ENCODE peak calls at places on chromosomes 7 and 10, in six cellular contexts. One of them, this sample, is unnamed.

GRCh38 chr10:6491841-6492609 is 88.1 kb downstream of the PRKCQ start:
- DNase-seq in H9: no peak
- DNase-seq in neuronal stem cell: no peak
- DNase-seq in H1: no peak
- DNase-seq in mesenchymal stem cell: no peak
- DNase-seq in IMR-90: no peak
- DNase-seq in this sample: peak

GRCh38 chr7:17939670-17940301 is 508 bp downstream of the SNX13 start:
- DNase-seq in H9: peak
- DNase-seq in neuronal stem cell: peak
- DNase-seq in H1: no peak
- DNase-seq in mesenchymal stem cell: peak
- DNase-seq in IMR-90: peak
- DNase-seq in this sample: peak

GRCh38 chr7:22671177-22671879 is 55.7 kb upstream of the IL6 start:
- DNase-seq in H9: no peak
- DNase-seq in neuronal stem cell: no peak
- DNase-seq in H1: no peak
- DNase-seq in mesenchymal stem cell: peak
- DNase-seq in IMR-90: peak
- DNase-seq in this sample: no peak

GRCh38 chr10:43261578-43261965 is 5.3 kb downstream of the RASGEF1A start:
- DNase-seq in H9: no peak
- DNase-seq in neuronal stem cell: no peak
- DNase-seq in H1: no peak
- DNase-seq in mesenchymal stem cell: no peak
- DNase-seq in IMR-90: no peak
- DNase-seq in this sample: no peak

GRCh38 chr7:51029586-51030230 is 247.0 kb upstream of the GRB10 start:
- DNase-seq in H9: no peak
- DNase-seq in neuronal stem cell: no peak
- DNase-seq in H1: no peak
- DNase-seq in mesenchymal stem cell: peak
- DNase-seq in IMR-90: peak
- DNase-seq in this sample: peak

GRCh38 chr7:77866791-77867190 is 68.2 kb downstream of the PHTF2 start:
- DNase-seq in H9: no peak
- DNase-seq in neuronal stem cell: no peak
- DNase-seq in H1: no peak
- DNase-seq in mesenchymal stem cell: peak
- DNase-seq in IMR-90: peak
- DNase-seq in this sample: no peak

GRCh38 chr7:45938626-45939302 is 17.7 kb upstream of the IGFBP3 start:
- DNase-seq in H9: peak
- DNase-seq in neuronal stem cell: no peak
- DNase-seq in H1: no peak
- DNase-seq in mesenchymal stem cell: no peak
- DNase-seq in IMR-90: no peak
- DNase-seq in this sample: no peak

GRCh38 chr7:17085186-17085585 is 203.4 kb upstream of the AGR3 start:
- DNase-seq in H9: no peak
- DNase-seq in neuronal stem cell: no peak
- DNase-seq in H1: no peak
- DNase-seq in mesenchymal stem cell: no peak
- DNase-seq in IMR-90: no peak
- DNase-seq in this sample: no peak

GRCh38 chr10:71244638-71245419 is 32.5 kb downstream of the UNC5B start:
- DNase-seq in H9: no peak
- DNase-seq in neuronal stem cell: no peak
- DNase-seq in H1: no peak
- DNase-seq in mesenchymal stem cell: peak
- DNase-seq in IMR-90: peak
- DNase-seq in this sample: no peak

DNA sequence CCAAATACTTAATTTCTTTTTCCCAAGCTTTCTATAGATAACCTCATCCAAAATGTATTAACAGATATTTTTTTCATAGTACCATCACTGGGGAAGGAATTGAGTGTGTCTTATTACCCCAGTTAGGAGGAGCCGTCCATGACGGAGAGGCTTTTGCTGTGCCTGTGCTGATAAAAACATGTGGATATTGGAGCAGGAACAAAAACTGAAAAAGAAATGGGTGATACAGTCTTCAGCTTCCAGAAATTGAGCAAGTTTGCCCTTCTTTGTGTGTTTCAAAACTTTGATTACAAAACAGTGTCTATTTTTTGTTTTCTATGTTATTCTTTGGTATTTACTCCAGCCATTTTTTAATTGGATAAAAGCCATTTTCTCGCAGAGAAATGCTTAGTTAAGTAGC is 747.6 kb upstream of the CELF2 start:
- DNase-seq in H9: no peak
- DNase-seq in neuronal stem cell: no peak
- DNase-seq in H1: no peak
- DNase-seq in mesenchymal stem cell: no peak
- DNase-seq in IMR-90: no peak
- DNase-seq in this sample: no peak
- H2AFZ ChIP-seq in H9: no peak
- H2AFZ ChIP-seq in neuronal stem cell: no peak
- H2AFZ ChIP-seq in H1: no peak
- H2AFZ ChIP-seq in mesenchymal stem cell: no peak
- H2AFZ ChIP-seq in IMR-90: no peak
- H2AFZ ChIP-seq in this sample: no peak

GRCh38 chr10:110357871-110358270 is 53.2 kb upstream of the SMNDC1 start:
- DNase-seq in H9: no peak
- DNase-seq in neuronal stem cell: no peak
- DNase-seq in H1: no peak
- DNase-seq in mesenchymal stem cell: no peak
- DNase-seq in IMR-90: no peak
- DNase-seq in this sample: no peak

GRCh38 chr10:110355922-110356627 is 51.4 kb upstream of the SMNDC1 start:
- DNase-seq in H9: no peak
- DNase-seq in neuronal stem cell: no peak
- DNase-seq in H1: no peak
- DNase-seq in mesenchymal stem cell: no peak
- DNase-seq in IMR-90: no peak
- DNase-seq in this sample: no peak

GRCh38 chr10:110355181-110355831 is 50.6 kb upstream of the SMNDC1 start:
- DNase-seq in H9: no peak
- DNase-seq in neuronal stem cell: no peak
- DNase-seq in H1: no peak
- DNase-seq in mesenchymal stem cell: no peak
- DNase-seq in IMR-90: no peak
- DNase-seq in this sample: no peak

GRCh38 chr10:110357252-110357780 is 52.6 kb upstream of the SMNDC1 start:
- DNase-seq in H9: no peak
- DNase-seq in neuronal stem cell: no peak
- DNase-seq in H1: no peak
- DNase-seq in mesenchymal stem cell: peak
- DNase-seq in IMR-90: peak
- DNase-seq in this sample: peak

DNA sequence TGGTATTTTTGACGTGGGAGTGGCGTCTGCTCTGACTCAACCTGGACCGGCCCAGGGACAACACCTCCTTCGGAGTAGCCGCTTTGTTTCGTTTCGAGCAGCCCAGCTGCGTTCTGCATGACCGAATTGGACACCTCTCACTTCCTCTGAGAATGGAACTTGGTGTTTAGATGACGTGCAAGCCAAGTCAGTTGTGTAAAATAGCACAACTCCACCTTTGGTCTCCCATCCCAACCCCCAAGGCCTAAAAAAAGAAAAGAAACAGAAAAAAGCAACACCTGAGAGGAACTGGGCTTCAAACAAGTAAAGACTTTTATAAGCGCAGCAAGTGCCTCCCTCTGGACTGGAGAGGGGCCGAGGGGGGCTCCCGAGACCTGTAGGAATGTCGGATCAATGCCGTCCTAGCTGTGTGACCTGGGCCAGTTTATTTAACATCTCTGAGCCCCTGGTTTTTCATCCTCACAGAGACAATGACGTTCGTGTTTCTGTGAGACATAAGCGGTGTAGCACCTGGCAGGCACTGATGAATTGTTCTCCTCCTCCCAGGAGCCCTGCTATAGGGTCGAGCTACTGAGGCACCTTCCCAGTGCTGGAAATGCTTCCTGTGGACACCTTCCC is 52.0 kb upstream of the SMNDC1 start:
- DNase-seq in H9: no peak
- DNase-seq in neuronal stem cell: no peak
- DNase-seq in H1: no peak
- DNase-seq in mesenchymal stem cell: peak
- DNase-seq in IMR-90: peak
- DNase-seq in this sample: peak
- H3K4ac ChIP-seq in H9: no peak
- H3K4ac ChIP-seq in neuronal stem cell: no peak
- H3K4ac ChIP-seq in H1: no peak
- H3K4ac ChIP-seq in mesenchymal stem cell: no peak
- H3K4ac ChIP-seq in IMR-90: peak
- H3K4ac ChIP-seq in this sample: no peak

DNA sequence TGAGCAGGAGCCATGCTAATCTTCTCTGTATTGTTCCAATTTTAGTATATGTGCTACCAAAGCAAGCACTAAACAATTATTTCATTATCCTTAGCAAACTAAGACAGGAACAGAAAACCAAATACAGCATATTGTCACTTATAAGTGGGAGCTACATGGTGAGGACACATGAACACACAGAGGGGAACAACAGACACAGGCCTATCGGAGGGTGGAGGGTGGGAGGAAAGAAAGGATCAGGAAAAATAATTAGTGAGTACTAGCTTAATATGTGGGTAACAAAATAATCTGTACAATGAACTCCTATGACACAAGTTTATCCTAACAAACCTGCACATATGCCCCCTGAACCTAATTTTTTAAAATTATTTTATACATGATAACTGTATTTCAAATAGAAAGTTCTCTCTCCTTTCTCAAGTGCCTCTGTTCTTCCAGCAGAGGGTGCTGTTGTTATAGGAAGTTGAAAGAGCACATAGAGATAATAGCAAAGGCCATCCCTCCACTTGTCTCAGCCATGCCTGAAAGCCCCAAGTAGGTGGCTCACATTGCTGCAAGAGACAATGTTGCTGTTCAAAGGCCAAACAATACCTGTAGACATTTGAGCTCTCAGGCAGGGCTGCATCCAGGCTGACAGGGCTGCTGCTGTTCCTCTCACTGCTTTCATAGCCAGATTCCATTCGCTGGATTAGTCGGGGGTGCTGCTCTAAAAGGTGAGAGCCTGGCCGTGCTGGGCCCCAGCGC is 33.4 kb upstream of the PPP3CB start:
- DNase-seq in H9: peak
- DNase-seq in neuronal stem cell: peak
- DNase-seq in H1: peak
- DNase-seq in mesenchymal stem cell: peak
- DNase-seq in IMR-90: peak
- DNase-seq in this sample: peak
- H2AFZ ChIP-seq in H9: no peak
- H2AFZ ChIP-seq in neuronal stem cell: no peak
- H2AFZ ChIP-seq in H1: no peak
- H2AFZ ChIP-seq in mesenchymal stem cell: no peak
- H2AFZ ChIP-seq in IMR-90: no peak
- H2AFZ ChIP-seq in this sample: no peak

DNA sequence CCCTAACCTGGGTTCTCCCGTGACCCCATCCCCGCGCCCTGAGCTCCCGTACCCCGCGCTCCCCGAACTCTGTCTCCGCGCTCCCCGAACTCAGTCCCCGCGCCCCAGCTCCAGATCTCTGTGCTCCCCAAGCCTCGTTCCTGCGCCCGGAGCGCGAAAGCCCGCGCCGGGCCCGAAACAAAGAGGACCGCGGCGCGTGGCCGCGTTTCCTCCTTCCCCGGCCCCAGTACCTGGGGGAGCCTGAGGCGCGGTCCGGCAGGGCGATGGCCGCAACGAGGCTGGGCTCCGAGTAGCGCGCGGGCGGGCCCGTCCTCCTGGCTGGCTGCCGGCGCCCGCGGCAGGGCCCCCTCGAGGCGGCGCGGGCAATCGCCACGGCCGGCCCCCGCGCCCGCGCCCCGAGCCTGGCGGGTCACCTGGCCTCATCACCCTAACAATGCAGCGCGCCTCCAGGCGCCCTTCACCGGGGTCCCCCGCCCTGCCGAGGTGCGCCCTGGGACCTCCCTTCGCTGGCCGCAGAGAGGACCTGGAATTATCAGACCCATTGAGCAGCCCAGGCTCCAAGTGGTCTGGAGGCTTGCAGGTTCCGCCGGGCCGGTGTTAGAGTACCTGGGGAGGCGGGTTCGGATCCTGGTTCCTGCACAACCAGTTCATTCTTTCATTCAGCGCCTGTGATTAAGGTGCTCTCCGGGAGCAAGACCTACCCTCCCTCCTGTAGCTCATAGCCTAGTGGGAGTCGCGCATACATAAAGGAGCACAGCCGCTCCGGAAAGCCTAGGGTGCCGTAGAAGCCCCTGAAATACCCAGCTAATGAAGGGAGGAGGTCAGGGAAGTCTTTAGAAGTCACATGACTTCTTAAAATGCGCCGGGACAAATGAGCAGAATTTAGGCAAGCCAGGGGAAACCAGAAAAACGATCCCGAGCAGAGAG is at the start of gene TNS3:
- DNase-seq in H9: peak
- DNase-seq in neuronal stem cell: no peak
- DNase-seq in H1: no peak
- DNase-seq in mesenchymal stem cell: peak
- DNase-seq in IMR-90: peak
- DNase-seq in this sample: peak
- H3K4ac ChIP-seq in H9: no peak
- H3K4ac ChIP-seq in neuronal stem cell: no peak
- H3K4ac ChIP-seq in H1: no peak
- H3K4ac ChIP-seq in mesenchymal stem cell: peak
- H3K4ac ChIP-seq in IMR-90: peak
- H3K4ac ChIP-seq in this sample: peak

GRCh38 chr10:18446205-18446604 is 205.2 kb downstream of the NSUN6 start:
- DNase-seq in H9: no peak
- DNase-seq in neuronal stem cell: no peak
- DNase-seq in H1: no peak
- DNase-seq in mesenchymal stem cell: no peak
- DNase-seq in IMR-90: no peak
- DNase-seq in this sample: no peak
- H2AFZ ChIP-seq in H9: no peak
- H2AFZ ChIP-seq in neuronal stem cell: no peak
- H2AFZ ChIP-seq in H1: no peak
- H2AFZ ChIP-seq in mesenchymal stem cell: no peak
- H2AFZ ChIP-seq in IMR-90: no peak
- H2AFZ ChIP-seq in this sample: no peak

GRCh38 chr10:77574436-77574835 is 63.2 kb downstream of the KCNMA1 start:
- DNase-seq in H9: no peak
- DNase-seq in neuronal stem cell: no peak
- DNase-seq in H1: no peak
- DNase-seq in mesenchymal stem cell: no peak
- DNase-seq in IMR-90: no peak
- DNase-seq in this sample: no peak
- H3K4ac ChIP-seq in H9: no peak
- H3K4ac ChIP-seq in neuronal stem cell: no peak
- H3K4ac ChIP-seq in H1: no peak
- H3K4ac ChIP-seq in mesenchymal stem cell: no peak
- H3K4ac ChIP-seq in IMR-90: no peak
- H3K4ac ChIP-seq in this sample: no peak

DNA sequence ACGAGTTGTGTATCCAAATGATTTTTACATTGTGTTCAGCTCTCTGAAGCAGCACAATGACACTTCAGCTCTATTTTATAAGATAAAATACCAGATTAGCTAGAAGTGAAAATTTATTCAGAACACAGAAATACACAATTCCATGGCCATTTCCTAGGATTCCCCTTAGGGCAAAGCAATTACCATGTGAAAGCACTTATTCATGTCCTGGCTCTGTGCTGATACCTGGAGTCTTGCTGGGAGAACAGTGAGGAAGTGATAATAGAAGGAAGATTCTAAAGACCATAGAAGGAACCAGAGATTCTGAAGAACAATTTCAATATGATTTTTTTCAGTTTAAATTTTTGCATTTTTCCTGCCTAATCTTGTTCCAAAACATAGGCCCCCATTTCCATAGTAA is 657.4 kb upstream of the ZWINT start:
- DNase-seq in H9: no peak
- DNase-seq in neuronal stem cell: no peak
- DNase-seq in H1: no peak
- DNase-seq in mesenchymal stem cell: no peak
- DNase-seq in IMR-90: no peak
- DNase-seq in this sample: no peak
- H2AFZ ChIP-seq in H9: no peak
- H2AFZ ChIP-seq in neuronal stem cell: peak
- H2AFZ ChIP-seq in H1: peak
- H2AFZ ChIP-seq in mesenchymal stem cell: no peak
- H2AFZ ChIP-seq in IMR-90: no peak
- H2AFZ ChIP-seq in this sample: no peak

This sample was measured in trophoblast cell.